ENCODE peak calls at places on chromosomes 4 and X, in nine cellular contexts. E is ovary, N is transverse colon, H is lower lobe of right lung, A is HFF-Myc, X is OCI-LY7, Q is fibroblast of the aortic adventitia, V is fibroblast of mammary gland, Y is cardiac muscle cell. G is an unnamed sample.

GRCh38 chr4:89303989-89304388 is 3.6 kb downstream of the GPRIN3 start:
- DNase-seq in E (no peak), N (no peak), H (no peak), A (no peak), X (no peak), Q (no peak), V (no peak), Y (no peak), G (no peak)

GRCh38 chr4:100782356-100782755 is 264.5 kb upstream of the EMCN start:
- DNase-seq in E (no peak), N (no peak), H (no peak), A (no peak), X (no peak), Q (peak), V (no peak), Y (no peak), G (no peak)

GRCh38 chr4:45160932-45161331 is 434.6 kb upstream of the GNPDA2 start:
- DNase-seq in E (no peak), N (no peak), H (no peak), A (no peak), X (no peak), Q (no peak), V (no peak), Y (no peak), G (peak)

GRCh38 chr4:47061435-47061834 is 30.1 kb downstream of the GABRB1 start:
- DNase-seq in E (no peak), N (no peak), H (no peak), A (no peak), X (no peak), Q (peak), V (peak), Y (no peak), G (no peak)

GRCh38 chr4:113646456-113646809 is 115.1 kb downstream of the CAMK2D start:
- DNase-seq in E (no peak), N (peak), H (no peak), A (no peak), X (no peak), Q (peak), V (peak), Y (peak), G (no peak)

GRCh38 chrX:134948333-134949241 is 42.2 kb upstream of the SMIM10 start:
- DNase-seq in E (no peak), N (no peak), H (no peak), A (no peak), X (no peak), Q (peak), V (peak), Y (peak), G (no peak)

GRCh38 chr4:47525154-47525819 is 40.2 kb downstream of the ATP10D start:
- DNase-seq in E (no peak), N (no peak), H (no peak), A (peak), X (no peak), Q (peak), V (peak), Y (no peak), G (no peak)

GRCh38 chr4:128481752-128482480 is 194.3 kb upstream of the PGRMC2 start:
- DNase-seq in E (no peak), N (no peak), H (no peak), A (no peak), X (no peak), Q (no peak), V (peak), Y (no peak), G (no peak)

GRCh38 chrX:44012484-44013096 is 39.4 kb upstream of the NDP start:
- DNase-seq in E (no peak), N (peak), H (peak), A (no peak), X (no peak), Q (peak), V (peak), Y (no peak), G (no peak)

GRCh38 chrX:16465081-16465876 is 184.7 kb upstream of the S100G start:
- DNase-seq in E (no peak), N (no peak), H (no peak), A (no peak), X (no peak), Q (peak), V (peak), Y (no peak), G (no peak)

GRCh38 chr4:170853422-170854021 is 763.8 kb upstream of the AADAT start:
- DNase-seq in E (peak), N (peak), H (peak), A (no peak), X (peak), Q (peak), V (peak), Y (peak), G (peak)

GRCh38 chr4:18813055-18813454 is 791.5 kb upstream of the LCORL start:
- DNase-seq in E (no peak), N (no peak), H (no peak), A (no peak), X (no peak), Q (no peak), V (no peak), Y (no peak), G (no peak)

GRCh38 chr4:2071912-2072867 is 13.1 kb downstream of the NAT8L start:
- DNase-seq in E (no peak), N (no peak), H (peak), A (no peak), X (no peak), Q (no peak), V (no peak), Y (no peak), G (no peak)

GRCh38 chr4:79682801-79683217 is 274.8 kb upstream of the GK2 start:
- DNase-seq in E (no peak), N (no peak), H (no peak), A (no peak), X (no peak), Q (no peak), V (no peak), Y (no peak), G (no peak)

GRCh38 chr4:99614491-99614890 is 39.9 kb downstream of the MTTP start:
- DNase-seq in E (no peak), N (no peak), H (no peak), A (no peak), X (no peak), Q (no peak), V (no peak), Y (no peak), G (no peak)

GRCh38 chrX:147890766-147891165 is 21.0 kb upstream of the FMR1 start:
- DNase-seq in E (no peak), N (no peak), H (no peak), A (no peak), X (no peak), Q (no peak), V (no peak), Y (no peak), G (no peak)

GRCh38 chr4:179836179-179837075 is 2394.2 kb upstream of the AGA start:
- DNase-seq in E (no peak), N (no peak), H (no peak), A (no peak), X (no peak), Q (no peak), V (no peak), Y (no peak), G (no peak)

GRCh38 chr4:99518883-99519282 is 8.1 kb downstream of the C4orf17 start:
- DNase-seq in E (no peak), N (no peak), H (no peak), A (no peak), X (no peak), Q (no peak), V (no peak), Y (no peak), G (no peak)

GRCh38 chr4:37383579-37384229 is 139.2 kb downstream of the NWD2 start:
- DNase-seq in E (no peak), N (peak), H (no peak), A (no peak), X (peak), Q (peak), V (peak), Y (peak), G (peak)

GRCh38 chrX:15142084-15142715 is 127.7 kb downstream of the ASB9 start:
- DNase-seq in E (no peak), N (no peak), H (no peak), A (no peak), X (no peak), Q (no peak), V (no peak), Y (no peak), G (no peak)

GRCh38 chrX:19625612-19626011 is 110.3 kb upstream of the MAP3K15 start:
- DNase-seq in E (no peak), N (peak), H (no peak), A (no peak), X (no peak), Q (no peak), V (peak), Y (no peak), G (peak)

GRCh38 chrX:115311666-115312065 is 22.2 kb downstream of the LUZP4 start:
- DNase-seq in E (no peak), N (no peak), H (no peak), A (no peak), X (no peak), Q (no peak), V (no peak), Y (peak), G (no peak)

GRCh38 chr4:123616970-123617392 is 220.4 kb downstream of the SPRY1 start:
- DNase-seq in E (no peak), N (peak), H (peak), A (no peak), X (peak), Q (peak), V (peak), Y (no peak), G (no peak)

GRCh38 chr4:119034276-119035008 is 101.2 kb upstream of the MYOZ2 start:
- DNase-seq in E (no peak), N (no peak), H (no peak), A (no peak), X (no peak), Q (no peak), V (no peak), Y (no peak), G (no peak)

GRCh38 chrX:148268646-148269045 is 231.8 kb upstream of the AFF2 start:
- DNase-seq in E (no peak), N (no peak), H (no peak), A (no peak), X (no peak), Q (no peak), V (no peak), Y (no peak), G (no peak)

GRCh38 chrX:66622209-66622608 is 16.7 kb downstream of the EDA2R start:
- DNase-seq in E (no peak), N (no peak), H (no peak), A (no peak), X (no peak), Q (no peak), V (peak), Y (no peak), G (no peak)

GRCh38 chr4:102610476-102610875 is 109.3 kb downstream of the NFKB1 start:
- DNase-seq in E (no peak), N (peak), H (no peak), A (no peak), X (no peak), Q (no peak), V (no peak), Y (no peak), G (no peak)

DNA sequence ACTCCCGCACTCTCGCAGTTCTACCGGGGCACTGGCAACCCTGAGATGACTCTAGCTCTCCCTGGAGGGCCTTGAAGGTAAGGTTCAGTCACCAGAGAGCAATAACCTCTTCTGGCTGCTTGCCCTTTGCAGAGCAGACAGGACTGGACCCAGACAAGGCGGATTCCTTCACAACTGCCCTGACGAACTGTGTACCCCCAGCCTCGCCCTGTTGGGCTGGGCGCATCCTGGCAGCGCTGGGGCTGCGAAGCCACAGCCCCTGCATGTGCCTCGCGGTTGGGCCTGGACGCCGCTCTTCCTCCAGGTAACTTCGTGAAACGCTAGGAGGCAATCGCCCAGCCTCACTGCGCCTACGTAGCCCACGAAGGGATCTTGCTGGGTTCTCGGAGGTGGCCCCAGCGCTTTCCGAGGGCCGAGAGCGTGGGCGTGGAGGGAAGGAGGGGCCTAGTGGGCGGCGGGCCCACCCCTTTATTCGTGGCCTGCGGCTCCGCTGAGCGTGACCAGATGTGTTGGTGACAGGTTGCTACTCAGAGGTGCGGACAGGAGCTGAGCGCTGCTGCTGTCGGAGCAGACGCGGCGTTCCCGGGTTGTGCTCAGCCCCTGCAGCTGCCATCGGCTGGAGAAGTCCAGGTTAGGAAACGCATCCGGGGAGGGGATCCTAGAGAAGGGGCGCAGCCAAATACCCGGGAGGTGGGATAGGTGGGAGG is 1.9 kb upstream of the MAMLD1 start:
- DNase-seq in E (peak), N (peak), H (peak), A (no peak), X (no peak), Q (no peak), V (no peak), Y (peak), G (no peak)
- H3K4me3 ChIP-seq in E (peak), N (peak), H (peak), A (peak), X (no peak), Q (peak), V (peak), Y (no peak), G (no peak)

DNA sequence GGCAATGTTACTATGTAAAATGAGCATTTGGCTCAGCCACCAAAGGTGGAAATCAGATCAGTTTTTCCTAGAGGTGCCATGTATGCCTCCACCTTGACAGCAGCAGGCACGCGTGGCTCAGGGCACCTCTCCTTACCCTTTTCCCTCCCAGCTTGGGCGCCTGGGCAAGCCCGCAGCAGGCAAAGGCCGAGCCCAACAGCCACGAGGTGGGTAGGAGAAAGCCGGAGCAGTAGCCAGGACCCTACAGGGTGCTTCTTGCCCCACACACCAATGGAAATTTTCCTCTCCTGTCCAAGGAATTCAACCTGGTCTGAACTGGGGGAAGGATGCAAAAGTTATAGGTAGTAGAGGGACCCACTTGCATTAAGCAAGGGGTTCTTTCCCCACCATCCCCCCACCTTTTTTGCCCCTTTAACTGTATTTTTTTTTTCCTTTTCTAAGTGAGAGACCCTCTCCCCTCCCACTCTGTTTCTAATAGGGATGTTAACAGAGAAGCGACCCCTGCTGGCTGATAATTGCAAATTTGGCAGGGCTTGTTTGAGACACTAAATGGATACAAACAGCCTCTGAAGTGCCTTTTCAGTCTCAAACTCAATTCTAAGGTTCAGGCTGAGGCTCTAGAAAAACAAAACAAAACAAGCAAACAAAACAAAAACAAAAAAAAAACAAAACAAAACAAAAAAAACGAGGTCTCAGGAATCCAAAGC is 895.1 kb downstream of the PCDH18 start:
- DNase-seq in E (no peak), N (no peak), H (no peak), A (no peak), X (peak), Q (peak), V (peak), Y (peak), G (peak)
- TF ChIP-seq CTCF in E (no peak), N (no peak), H (no peak), A (peak), X (peak), Q (peak), V (peak), Y (peak), G (peak)

DNA sequence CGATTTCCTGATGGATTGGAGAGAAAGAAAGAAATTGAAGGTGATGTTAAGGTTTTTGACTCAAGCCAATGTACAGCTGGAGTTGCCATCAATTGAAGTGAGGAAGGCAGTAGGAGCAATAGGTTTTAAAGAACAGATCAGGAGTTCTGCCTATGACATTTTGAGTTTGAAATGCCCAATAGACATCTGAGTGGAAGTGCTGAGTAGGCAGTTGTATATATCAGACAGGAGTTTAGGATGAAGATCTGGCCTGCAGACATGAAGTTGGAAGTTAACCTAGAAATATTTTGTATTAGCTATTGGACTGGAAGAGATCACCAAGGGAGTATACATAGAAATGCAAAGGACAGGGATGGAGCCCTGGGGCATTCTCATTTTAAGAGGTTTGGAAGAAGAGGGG is 12.9 kb upstream of the TMSB15B start:
- DNase-seq in E (no peak), N (no peak), H (no peak), A (no peak), X (no peak), Q (no peak), V (no peak), Y (no peak), G (no peak)
- H3K4me3 ChIP-seq in E (no peak), N (no peak), H (no peak), A (no peak), X (no peak), Q (no peak), V (no peak), Y (no peak), G (no peak)

DNA sequence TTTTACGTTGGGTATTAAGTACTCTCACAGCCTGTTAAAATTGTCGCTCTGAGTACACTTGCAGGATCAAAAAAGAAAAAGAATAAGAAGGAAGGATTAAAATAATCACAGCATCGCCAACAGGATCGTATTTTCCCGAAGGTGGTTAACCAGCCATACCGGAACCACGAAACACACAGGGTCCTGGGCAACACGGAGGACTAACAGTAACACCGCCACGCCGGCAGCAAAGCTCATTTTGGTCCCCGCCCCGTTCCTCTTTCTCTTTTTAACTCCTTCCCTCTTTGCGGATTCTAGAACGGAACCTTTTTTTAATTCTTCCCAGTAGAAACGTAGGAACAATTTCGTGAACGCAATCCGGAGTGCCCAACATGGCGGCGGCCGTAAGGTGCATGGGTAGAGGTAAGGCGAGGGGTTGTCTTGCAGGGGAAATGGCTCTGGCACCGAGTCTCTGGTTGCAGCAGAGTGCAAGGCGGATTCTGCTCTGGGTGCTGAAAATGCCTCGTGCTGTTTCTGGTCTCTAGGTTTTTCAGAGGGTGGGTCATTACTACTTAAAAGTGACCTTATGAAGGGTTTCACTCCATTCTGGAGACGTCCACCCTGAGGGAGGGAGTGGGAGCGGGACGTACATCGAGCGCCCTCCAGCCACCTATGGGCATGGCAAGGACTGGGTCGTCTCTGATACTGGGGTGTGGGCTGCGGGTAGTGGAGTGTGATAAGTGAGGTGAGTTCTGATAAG is at the start of gene MRPL1:
- DNase-seq in E (peak), N (peak), H (peak), A (peak), X (peak), Q (peak), V (peak), Y (peak), G (peak)
- TF ChIP-seq CTCF in E (no peak), N (no peak), H (no peak), A (no peak), X (peak), Q (peak), V (no peak), Y (no peak), G (no peak)

GRCh38 chr4:176792348-176793059 is at the start of gene VEGFC:
- DNase-seq in E (peak), N (peak), H (peak), A (no peak), X (no peak), Q (peak), V (peak), Y (peak), G (peak)

GRCh38 chr4:176788971-176789370 is 3.8 kb downstream of the VEGFC start:
- DNase-seq in E (no peak), N (no peak), H (no peak), A (no peak), X (no peak), Q (no peak), V (no peak), Y (no peak), G (no peak)

GRCh38 chr4:176791591-176792347 is 953 bp downstream of the VEGFC start:
- DNase-seq in E (peak), N (peak), H (peak), A (no peak), X (no peak), Q (peak), V (peak), Y (peak), G (peak)

GRCh38 chr4:176789955-176790354 is 2.8 kb downstream of the VEGFC start:
- DNase-seq in E (no peak), N (no peak), H (no peak), A (peak), X (peak), Q (peak), V (peak), Y (peak), G (peak)

GRCh38 chr4:176790398-176790797 is 2.3 kb downstream of the VEGFC start:
- DNase-seq in E (no peak), N (no peak), H (no peak), A (no peak), X (no peak), Q (peak), V (no peak), Y (no peak), G (no peak)
- H3K4me3 ChIP-seq in E (no peak), N (no peak), H (peak), A (peak), X (no peak), Q (peak), V (peak), Y (no peak), G (no peak)

DNA sequence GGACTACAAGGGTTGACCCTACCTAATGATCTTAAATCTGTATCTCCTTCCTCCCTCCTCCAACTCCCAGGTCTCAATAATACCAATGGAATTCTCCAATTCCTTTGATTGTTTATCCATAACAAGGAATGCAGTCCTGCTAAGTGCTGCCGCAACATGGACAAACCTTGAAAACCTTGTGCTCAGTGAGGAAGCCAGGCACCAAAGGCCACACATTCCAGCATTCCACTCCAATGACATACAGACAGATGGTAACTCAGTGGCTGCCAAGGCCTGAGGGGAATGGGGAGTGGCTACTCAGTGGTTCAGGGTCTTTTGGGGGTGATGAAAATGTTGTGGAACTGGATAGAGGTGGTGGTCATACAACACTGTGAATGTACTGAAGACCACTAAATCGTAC is 10.4 kb downstream of the HAUS7 start:
- DNase-seq in E (no peak), N (no peak), H (no peak), A (no peak), X (no peak), Q (peak), V (peak), Y (no peak), G (no peak)
- TF ChIP-seq CTCF in E (no peak), N (no peak), H (no peak), A (no peak), X (no peak), Q (no peak), V (no peak), Y (no peak), G (no peak)